ENCODE peak calls at places on chromosomes 6 and 20, in nine cellular contexts. T is CD8-positive, alpha-beta memory T cell; Y is effector memory CD4-positive, alpha-beta T cell; F is cardiac muscle cell; S is right lobe of liver; Z is neuronal stem cell; J is PC-3; C is heart right ventricle; R is WERI-Rb-1. L is an unnamed sample. For H3K36me3, the result is how much of the 10 kb centered on the place peaks cover.

GRCh38 chr6:148954461-148954860 is 207.6 kb downstream of the UST start:
- DNase-seq in T (no peak), Y (no peak), F (no peak), S (no peak), Z (no peak), J (no peak), C (no peak), R (no peak), L (no peak)

GRCh38 chr20:4730782-4731181 is 9.1 kb downstream of the PRND start:
- DNase-seq in T (no peak), Y (no peak), F (peak), S (no peak), Z (no peak), J (no peak), C (no peak), R (no peak), L (no peak)

GRCh38 chr20:10739575-10739974 is 65.8 kb upstream of the JAG1 start:
- DNase-seq in T (no peak), Y (no peak), F (no peak), S (no peak), Z (no peak), J (no peak), C (no peak), R (no peak), L (no peak)

GRCh38 chr6:35945650-35946025 is 24.7 kb upstream of the SRPK1 start:
- DNase-seq in T (no peak), Y (no peak), F (no peak), S (no peak), Z (no peak), J (no peak), C (no peak), R (no peak), L (no peak)

GRCh38 chr6:3919130-3919628 is 70.0 kb downstream of the FAM50B start:
- DNase-seq in T (no peak), Y (no peak), F (peak), S (no peak), Z (no peak), J (no peak), C (no peak), R (no peak), L (no peak)

GRCh38 chr6:142942805-142943227 is 2.2 kb downstream of the HIVEP2 start:
- DNase-seq in T (peak), Y (no peak), F (no peak), S (no peak), Z (no peak), J (peak), C (no peak), R (no peak), L (no peak)

GRCh38 chr20:23232679-23233308 is 117.8 kb upstream of the NXT1 start:
- DNase-seq in T (no peak), Y (no peak), F (no peak), S (peak), Z (no peak), J (no peak), C (no peak), R (no peak), L (no peak)

GRCh38 chr6:17907467-17908229 is 79.8 kb downstream of the KIF13A start:
- DNase-seq in T (no peak), Y (no peak), F (no peak), S (peak), Z (no peak), J (peak), C (peak), R (no peak), L (peak)

GRCh38 chr20:48544402-48545333 is 283.1 kb downstream of the PREX1 start:
- DNase-seq in T (no peak), Y (no peak), F (no peak), S (no peak), Z (no peak), J (peak), C (no peak), R (peak), L (no peak)

GRCh38 chr20:23095504-23095903 is 9.4 kb upstream of the CD93 start:
- DNase-seq in T (no peak), Y (no peak), F (no peak), S (no peak), Z (no peak), J (no peak), C (no peak), R (no peak), L (no peak)

GRCh38 chr6:35501784-35502183 is 4.9 kb upstream of the TEAD3 start:
- DNase-seq in T (no peak), Y (no peak), F (no peak), S (no peak), Z (no peak), J (no peak), C (no peak), R (no peak), L (no peak)

GRCh38 chr20:33187491-33187890 is 19.5 kb downstream of the BPIFA2 start:
- DNase-seq in T (no peak), Y (no peak), F (no peak), S (no peak), Z (no peak), J (no peak), C (no peak), R (no peak), L (no peak)

GRCh38 chr6:17986656-17987575 is 519 bp downstream of the KIF13A start:
- DNase-seq in T (no peak), Y (no peak), F (peak), S (peak), Z (peak), J (peak), C (peak), R (peak), L (peak)

GRCh38 chr20:467755-468154 is 5.4 kb upstream of the TBC1D20 start:
- DNase-seq in T (no peak), Y (no peak), F (no peak), S (no peak), Z (no peak), J (no peak), C (no peak), R (no peak), L (no peak)

GRCh38 chr6:17847203-17847602 is 140.2 kb downstream of the KIF13A start:
- DNase-seq in T (no peak), Y (no peak), F (no peak), S (no peak), Z (no peak), J (no peak), C (no peak), R (no peak), L (no peak)

GRCh38 chr20:45545754-45546453 is 1.3 kb downstream of the EPPIN start:
- DNase-seq in T (no peak), Y (no peak), F (peak), S (no peak), Z (peak), J (peak), C (no peak), R (no peak), L (no peak)

GRCh38 chr20:41110012-41110411 is 27.3 kb upstream of the PLCG1 start:
- DNase-seq in T (no peak), Y (no peak), F (no peak), S (no peak), Z (no peak), J (no peak), C (no peak), R (no peak), L (no peak)

GRCh38 chr20:41111578-41111951 is 25.8 kb upstream of the PLCG1 start:
- DNase-seq in T (no peak), Y (no peak), F (no peak), S (no peak), Z (no peak), J (no peak), C (no peak), R (no peak), L (no peak)

GRCh38 chr20:41110930-41111577 is 26.3 kb upstream of the PLCG1 start:
- DNase-seq in T (no peak), Y (no peak), F (no peak), S (no peak), Z (no peak), J (peak), C (no peak), R (no peak), L (no peak)

DNA sequence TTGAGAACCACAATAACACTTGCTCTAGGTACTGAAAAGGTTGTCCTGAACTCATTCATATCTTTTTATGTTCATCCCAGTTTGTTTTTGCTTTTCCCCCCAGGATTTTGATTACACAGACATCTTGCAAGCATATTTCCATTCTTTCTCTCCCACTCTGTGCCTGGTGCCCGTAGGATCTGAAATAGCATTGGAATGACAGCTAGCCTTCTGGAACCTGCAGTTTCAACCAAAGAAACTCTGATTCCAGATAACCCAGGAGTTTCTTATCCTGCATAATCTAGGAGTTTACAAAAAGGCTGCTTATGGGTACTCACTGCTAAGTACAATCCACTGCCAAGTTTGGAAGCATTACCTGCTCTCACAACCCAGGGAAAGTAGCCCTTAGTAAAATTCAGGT is 28.8 kb upstream of the PLCG1 start:
- DNase-seq in T (no peak), Y (no peak), F (no peak), S (no peak), Z (no peak), J (no peak), C (no peak), R (no peak), L (no peak)
- H3K36me3 ChIP-seq in T (half or more), Y (under half), F (half or more), S (under half), Z (half or more), J (half or more), C (half or more), R (half or more), L (half or more)

GRCh38 chr20:41078329-41078728 is 49.7 kb downstream of the TOP1 start:
- DNase-seq in T (peak), Y (no peak), F (peak), S (no peak), Z (no peak), J (peak), C (no peak), R (no peak), L (no peak)
- H3K36me3 ChIP-seq in T (under half), Y (under half), F (half or more), S (under half), Z (half or more), J (half or more), C (half or more), R (half or more), L (half or more)

GRCh38 chr6:41098366-41098765 is 25.6 kb downstream of the NFYA start:
- DNase-seq in T (no peak), Y (no peak), F (no peak), S (no peak), Z (no peak), J (no peak), C (no peak), R (no peak), L (no peak)
- H3K36me3 ChIP-seq in T (half or more), Y (half or more), F (under half), S (under half), Z (half or more), J (half or more), C (half or more), R (half or more), L (under half)

DNA sequence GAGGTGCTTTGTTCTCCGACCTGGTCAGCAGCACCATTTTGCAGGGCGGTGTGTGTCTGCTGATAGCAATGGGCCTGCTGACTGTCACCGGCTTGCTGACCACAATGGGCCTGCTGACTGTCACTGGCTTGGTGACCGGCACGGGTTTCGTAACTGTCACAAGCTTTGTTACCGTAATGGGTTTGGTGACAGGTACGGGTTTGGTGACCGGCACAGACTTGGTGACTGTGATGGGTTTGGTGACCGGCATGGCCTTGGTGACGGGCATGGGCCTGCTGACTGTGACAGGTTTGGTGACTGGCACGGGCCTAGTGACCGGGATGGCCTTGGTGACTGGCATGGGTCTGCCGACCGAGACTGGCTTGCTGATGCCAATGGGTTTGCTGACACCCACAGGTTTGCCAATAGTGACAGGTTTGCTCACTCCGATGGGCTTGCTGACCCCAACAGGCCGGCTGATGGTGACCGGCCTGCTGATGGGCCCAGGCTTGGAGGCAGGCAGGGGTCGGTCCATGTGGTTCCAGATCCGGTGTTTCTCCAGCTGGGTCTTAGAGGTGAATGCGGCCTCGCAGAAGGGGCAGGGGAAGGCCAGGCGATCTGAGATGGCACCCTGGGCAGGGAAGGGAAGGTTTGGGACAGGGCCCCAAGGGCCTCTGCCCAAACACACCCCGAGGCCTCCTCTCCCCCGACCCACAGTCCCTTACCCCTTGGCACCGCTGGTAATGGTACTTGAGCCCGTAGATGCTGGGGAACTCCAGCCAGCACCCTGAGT is 3.4 kb downstream of the ZNF512B start:
- DNase-seq in T (no peak), Y (no peak), F (no peak), S (no peak), Z (no peak), J (no peak), C (peak), R (no peak), L (no peak)
- H3K36me3 ChIP-seq in T (under half), Y (under half), F (under half), S (under half), Z (half or more), J (under half), C (half or more), R (under half), L (half or more)

GRCh38 chr20:49948809-49949507 is 12.8 kb downstream of the RNF114 start:
- DNase-seq in T (no peak), Y (no peak), F (no peak), S (no peak), Z (no peak), J (peak), C (no peak), R (no peak), L (peak)
- H3K36me3 ChIP-seq in T (half or more), Y (half or more), F (half or more), S (under half), Z (half or more), J (half or more), C (half or more), R (half or more), L (half or more)

L was measured in MG63.